ENCODE peak calls at places on chromosomes 1 and 21, in nine cellular contexts. K is H9, Y is HCT116, U is neural progenitor cell, C is mammary epithelial cell, M is astrocyte, Z is hepatocyte, A is IMR-90, L is endothelial cell of umbilical vein. S is an unnamed sample.
A peak's percentile ranks its signal among the peaks of the same experiment; 100 is the strongest.

GRCh38 chr21:38306407-38306806 is 49.6 kb downstream of the KCNJ15 start:
- DNase-seq in K (no peak), Y (no peak), U (no peak), C (peak; percentile 61), M (peak; percentile 91), Z (no peak), A (peak; percentile 96), L (peak; percentile 90), S (no peak)

GRCh38 chr1:80099713-80100112 is 1093.2 kb upstream of the ADGRL4 start:
- DNase-seq in K (no peak), Y (no peak), U (no peak), C (no peak), M (no peak), Z (no peak), A (no peak), L (no peak), S (no peak)

GRCh38 chr1:185038813-185039399 is 6.5 kb upstream of the RNF2 start:
- DNase-seq in K (no peak), Y (no peak), U (no peak), C (no peak), M (no peak), Z (no peak), A (no peak), L (no peak), S (no peak)

GRCh38 chr1:65581120-65581519 is 160.7 kb downstream of the LEPR start:
- DNase-seq in K (no peak), Y (no peak), U (no peak), C (no peak), M (no peak), Z (no peak), A (no peak), L (peak; percentile 36), S (peak; percentile 36)

GRCh38 chr1:89261926-89262540 is 10.6 kb downstream of the GBP5 start:
- DNase-seq in K (no peak), Y (peak; percentile 18), U (peak; percentile 20), C (no peak), M (peak; percentile 9), Z (no peak), A (no peak), L (no peak), S (peak; percentile 36)

GRCh38 chr1:17276568-17276967 is 27.7 kb downstream of the PADI3 start:
- DNase-seq in K (no peak), Y (no peak), U (no peak), C (peak; percentile 89), M (peak; percentile 70), Z (no peak), A (peak; percentile 30), L (no peak), S (no peak)

GRCh38 chr1:176199707-176200106 is 7.4 kb downstream of the COP1 start:
- DNase-seq in K (no peak), Y (no peak), U (no peak), C (no peak), M (no peak), Z (no peak), A (no peak), L (no peak), S (no peak)

GRCh38 chr1:92960395-92961130 is 699 bp downstream of the DIPK1A start:
- DNase-seq in K (peak; percentile 60), Y (peak; percentile 70), U (peak; percentile 68), C (peak; percentile 81), M (peak; percentile 70), Z (peak; percentile 85), A (peak; percentile 82), L (peak; percentile 75), S (peak; percentile 69)

GRCh38 chr1:206766251-206766856 is 4.2 kb upstream of the IL19 start:
- DNase-seq in K (no peak), Y (no peak), U (peak; percentile 7), C (peak; percentile 74), M (peak; percentile 96), Z (peak; percentile 69), A (peak; percentile 93), L (no peak), S (no peak)

GRCh38 chr1:230308039-230308438 is 118.1 kb downstream of the PGBD5 start:
- DNase-seq in K (no peak), Y (peak; percentile 50), U (no peak), C (peak; percentile 94), M (peak; percentile 94), Z (peak; percentile 52), A (peak; percentile 64), L (peak; percentile 93), S (no peak)

GRCh38 chr1:182370532-182370931 is 21.1 kb downstream of the GLUL start:
- DNase-seq in K (no peak), Y (no peak), U (no peak), C (no peak), M (no peak), Z (no peak), A (no peak), L (no peak), S (no peak)

GRCh38 chr1:151966061-151966460 is 27.6 kb downstream of the S100A10 start:
- DNase-seq in K (no peak), Y (no peak), U (no peak), C (no peak), M (no peak), Z (no peak), A (no peak), L (no peak), S (no peak)

GRCh38 chr1:151968058-151968457 is 25.6 kb downstream of the S100A10 start:
- DNase-seq in K (peak; percentile 57), Y (no peak), U (peak; percentile 62), C (peak; percentile 52), M (no peak), Z (peak; percentile 61), A (peak; percentile 41), L (peak; percentile 56), S (peak; percentile 80)

GRCh38 chr1:151963288-151963687 is 30.4 kb downstream of the S100A10 start:
- DNase-seq in K (no peak), Y (no peak), U (no peak), C (no peak), M (no peak), Z (no peak), A (no peak), L (peak; percentile 90), S (no peak)

GRCh38 chr1:151961795-151962194 is 31.9 kb downstream of the S100A10 start:
- DNase-seq in K (no peak), Y (no peak), U (no peak), C (no peak), M (no peak), Z (no peak), A (no peak), L (peak; percentile 24), S (no peak)

DNA sequence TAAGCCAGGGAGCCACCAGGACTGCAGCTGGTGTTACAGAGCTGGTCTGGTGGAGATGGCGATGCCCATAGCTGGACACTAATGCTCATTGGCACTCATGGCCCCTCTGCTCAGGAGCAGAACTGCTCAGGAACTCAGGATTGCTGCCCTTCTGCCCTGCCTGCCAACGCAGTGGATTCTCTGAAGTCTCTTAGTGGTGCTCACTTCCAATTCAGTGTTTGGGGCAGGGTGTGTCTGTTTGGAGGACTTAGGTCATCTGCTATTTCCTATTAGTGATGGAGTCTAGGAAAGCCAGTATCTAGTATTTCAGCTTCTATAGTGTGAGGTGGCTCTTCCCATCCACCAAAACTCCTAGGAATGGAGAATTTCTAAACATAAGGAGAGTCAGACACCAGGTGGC is 29.1 kb downstream of the S100A10 start:
- DNase-seq in K (no peak), Y (no peak), U (no peak), C (no peak), M (no peak), Z (no peak), A (no peak), L (no peak), S (no peak)
- H2AFZ ChIP-seq in K (no peak overlapping the region), Y (no peak overlapping the region), U (no peak overlapping the region), C (no peak overlapping the region), M (no peak overlapping the region), Z (no peak overlapping the region), A (no peak overlapping the region), L (no peak overlapping the region), S (no peak overlapping the region)

DNA sequence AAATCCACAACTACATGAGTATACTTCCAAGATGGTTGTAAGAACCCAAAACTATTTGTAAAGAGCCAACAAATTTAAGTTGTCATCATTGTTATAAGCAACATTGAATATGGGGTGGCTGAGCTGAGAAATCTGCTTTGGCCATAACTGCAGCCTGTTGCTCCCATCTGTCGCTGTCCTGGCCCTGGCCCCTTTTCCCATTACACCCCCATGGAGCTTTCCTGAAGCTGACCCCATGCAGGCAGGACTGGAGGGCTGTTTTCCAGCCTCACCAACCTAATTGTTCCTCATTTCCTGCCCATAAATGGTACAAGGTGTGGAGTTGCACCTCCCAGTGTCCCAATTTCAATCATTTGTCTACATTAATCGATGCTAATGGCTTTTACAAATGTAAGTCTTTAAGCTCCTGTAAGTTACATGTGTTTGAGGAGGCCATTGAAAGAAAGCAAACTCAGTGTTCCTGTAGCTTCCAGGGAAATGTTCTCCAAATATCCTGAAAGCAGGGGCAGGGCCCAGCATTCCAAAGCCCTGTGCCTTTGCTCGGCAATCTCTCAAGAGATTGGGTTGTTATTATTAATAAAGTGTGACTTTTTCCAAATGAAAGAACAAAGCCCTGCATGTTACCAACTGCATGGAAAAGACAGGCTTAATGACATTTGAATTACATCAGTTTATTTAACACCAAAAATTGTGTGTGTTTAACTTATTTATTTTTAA is 545.9 kb downstream of the PLPP3 start:
- DNase-seq in K (no peak), Y (no peak), U (no peak), C (no peak), M (no peak), Z (no peak), A (no peak), L (no peak), S (no peak)
- H4K20me1 ChIP-seq in K (no peaks in the 10 kb centered on the region), Y (no peaks in the 10 kb centered on the region), U (no peaks in the 10 kb centered on the region), C (no peaks in the 10 kb centered on the region), M (no peaks in the 10 kb centered on the region), Z (no peaks in the 10 kb centered on the region), A (no peaks in the 10 kb centered on the region), L (no peaks in the 10 kb centered on the region), S (no peaks in the 10 kb centered on the region)

GRCh38 chr1:232223887-232224286 is 406.0 kb downstream of the SIPA1L2 start:
- DNase-seq in K (no peak), Y (no peak), U (no peak), C (no peak), M (no peak), Z (no peak), A (no peak), L (no peak), S (no peak)

GRCh38 chr1:232222614-232223013 is 407.3 kb downstream of the SIPA1L2 start:
- DNase-seq in K (no peak), Y (no peak), U (no peak), C (no peak), M (no peak), Z (no peak), A (no peak), L (no peak), S (no peak)

GRCh38 chr1:232221790-232222499 is 408.0 kb downstream of the SIPA1L2 start:
- DNase-seq in K (no peak), Y (peak; percentile 16), U (no peak), C (peak; percentile 97), M (peak; percentile 68), Z (peak; percentile 52), A (peak; percentile 34), L (no peak), S (no peak)

GRCh38 chr1:232225336-232226131 is 404.4 kb downstream of the SIPA1L2 start:
- DNase-seq in K (peak; percentile 38), Y (no peak), U (peak; percentile 26), C (no peak), M (no peak), Z (no peak), A (no peak), L (no peak), S (peak; percentile 44)

GRCh38 chr1:232223309-232223708 is 406.6 kb downstream of the SIPA1L2 start:
- DNase-seq in K (no peak), Y (no peak), U (no peak), C (no peak), M (no peak), Z (no peak), A (no peak), L (no peak), S (no peak)
- H2AFZ ChIP-seq in K (no peak overlapping the region), Y (no peak overlapping the region), U (no peak overlapping the region), C (no peak overlapping the region), M (no peak overlapping the region), Z (no peak overlapping the region), A (no peak overlapping the region), L (no peak overlapping the region), S (no peak overlapping the region)

GRCh38 chr1:19400189-19400588 is 85.2 kb downstream of the CAPZB start:
- DNase-seq in K (no peak), Y (no peak), U (no peak), C (no peak), M (peak; percentile 71), Z (no peak), A (no peak), L (no peak), S (no peak)
- H4K20me1 ChIP-seq in K (peaks cover 6% of the 10 kb centered on the region), Y (no peaks in the 10 kb centered on the region), U (peaks cover 57% of the 10 kb centered on the region), C (no peaks in the 10 kb centered on the region), M (peaks cover 84% of the 10 kb centered on the region), Z (peaks cover 34% of the 10 kb centered on the region), A (peaks cover 94% of the 10 kb centered on the region), L (peaks cover 4% of the 10 kb centered on the region), S (peaks cover 34% of the 10 kb centered on the region)